ENCODE peak calls at places on chromosomes 16 and 17, in four cellular contexts. P is H1, E is H9, A is mesendoderm. I is an unnamed sample. For H3K4me1, the result is how much of the 10 kb centered on the place peaks cover.

GRCh38 chr17:61129876-61130275 is 269.8 kb upstream of the TBX2 start:
- DNase-seq in P (no peak), E (no peak), A (no peak), I (peak)

GRCh38 chr17:49694847-49695697 is 12.7 kb downstream of the SLC35B1 start:
- DNase-seq in P (peak), E (peak), A (no peak), I (no peak)

GRCh38 chr16:19898924-19899604 is 14.4 kb upstream of the GPRC5B start:
- DNase-seq in P (peak), E (peak), A (peak), I (peak)

GRCh38 chr16:10408824-10409381 is 23.0 kb downstream of the ATF7IP2 start:
- DNase-seq in P (no peak), E (no peak), A (peak), I (no peak)

GRCh38 chr17:80780381-80781187 is 211.1 kb upstream of the CHMP6 start:
- DNase-seq in P (no peak), E (no peak), A (no peak), I (peak)

GRCh38 chr16:89102035-89102776 is 8.6 kb downstream of the ACSF3 start:
- DNase-seq in P (no peak), E (peak), A (no peak), I (no peak)

GRCh38 chr17:29037739-29038465 is 5.0 kb upstream of the PIPOX start:
- DNase-seq in P (no peak), E (no peak), A (no peak), I (no peak)

GRCh38 chr17:35766903-35767510 is 6.3 kb downstream of the C17orf50 start:
- DNase-seq in P (no peak), E (no peak), A (no peak), I (peak)

GRCh38 chr16:83615553-83615952 is 192.2 kb upstream of the HSBP1 start:
- DNase-seq in P (no peak), E (no peak), A (no peak), I (peak)

GRCh38 chr17:13031718-13032350 is 14.0 kb upstream of the ELAC2 start:
- DNase-seq in P (peak), E (peak), A (peak), I (peak)

GRCh38 chr16:78598186-78598585 is 498.7 kb downstream of the WWOX start:
- DNase-seq in P (no peak), E (no peak), A (no peak), I (no peak)
- H3K56ac ChIP-seq in P (no peak), E (no peak), A (no peak), I (no peak)

GRCh38 chr17:41692722-41693521 is 4.2 kb downstream of the EIF1 start:
- DNase-seq in P (no peak), E (no peak), A (no peak), I (peak)
- H3K4me1 ChIP-seq in P (under half), E (under half), A (under half), I (under half)

DNA sequence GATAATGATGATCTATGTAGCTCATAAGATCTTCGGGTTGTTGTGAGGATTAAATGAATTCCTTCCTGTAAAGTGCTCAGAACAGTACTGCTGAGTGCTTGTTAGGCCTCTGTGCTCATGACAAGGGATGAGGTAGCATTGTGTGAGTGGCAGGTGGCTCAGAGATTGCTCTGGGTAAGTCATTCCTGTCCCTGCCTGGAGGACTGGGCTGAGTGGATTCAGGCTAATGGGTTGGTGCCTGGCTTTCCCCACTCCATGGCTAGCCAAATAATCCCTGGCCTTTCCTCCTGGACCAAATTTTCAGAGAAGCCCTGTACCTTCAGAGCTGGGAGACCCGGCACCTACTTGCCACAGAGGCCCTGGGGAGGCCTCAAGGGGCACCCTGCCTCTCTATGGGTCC is 1.3 kb upstream of the CCDC92B start:
- DNase-seq in P (no peak), E (no peak), A (no peak), I (no peak)
- H4K5ac ChIP-seq in P (no peak), E (no peak), A (no peak), I (no peak)

GRCh38 chr17:37135581-37135980 is 186.8 kb downstream of the AATF start:
- DNase-seq in P (no peak), E (no peak), A (no peak), I (no peak)
- H3K56ac ChIP-seq in P (no peak), E (no peak), A (no peak), I (no peak)

I was measured in IMR-90.